ENCODE peak calls at places on chromosomes 11 and 22, in four cellular contexts. One of them, this sample, is unnamed.

GRCh38 chr22:46050916-46051614 is 74.1 kb upstream of the WNT7B start:
- DNase-seq in GM12878: no peak
- DNase-seq in H1: no peak
- DNase-seq in HepG2: no peak
- DNase-seq in this sample: no peak

GRCh38 chr11:66493124-66493523 is 12.9 kb downstream of the DPP3 start:
- DNase-seq in GM12878: no peak
- DNase-seq in H1: no peak
- DNase-seq in HepG2: no peak
- DNase-seq in this sample: no peak

GRCh38 chr22:43996981-43997265 is 27.2 kb upstream of the PARVB start:
- DNase-seq in GM12878: no peak
- DNase-seq in H1: peak
- DNase-seq in HepG2: no peak
- DNase-seq in this sample: no peak

GRCh38 chr11:64742940-64743590 is 877 bp downstream of the RASGRP2 start:
- DNase-seq in GM12878: no peak
- DNase-seq in H1: peak
- DNase-seq in HepG2: no peak
- DNase-seq in this sample: peak

GRCh38 chr11:70799386-70799785 is 401.1 kb downstream of the CTTN start:
- DNase-seq in GM12878: no peak
- DNase-seq in H1: no peak
- DNase-seq in HepG2: no peak
- DNase-seq in this sample: no peak

GRCh38 chr22:32819120-32819519 is 17.6 kb downstream of the TIMP3 start:
- DNase-seq in GM12878: no peak
- DNase-seq in H1: no peak
- DNase-seq in HepG2: no peak
- DNase-seq in this sample: no peak

GRCh38 chr11:66641834-66642233 is 3.3 kb downstream of the RBM4 start:
- DNase-seq in GM12878: no peak
- DNase-seq in H1: no peak
- DNase-seq in HepG2: no peak
- DNase-seq in this sample: no peak

GRCh38 chr22:44574057-44574456 is 76.0 kb upstream of the RTL6 start:
- DNase-seq in GM12878: no peak
- DNase-seq in H1: no peak
- DNase-seq in HepG2: no peak
- DNase-seq in this sample: no peak

GRCh38 chr11:114163231-114163631 is 103.7 kb downstream of the ZBTB16 start:
- DNase-seq in GM12878: no peak
- DNase-seq in H1: no peak
- DNase-seq in HepG2: no peak
- DNase-seq in this sample: no peak

GRCh38 chr11:28636033-28636432 is 527.8 kb downstream of the METTL15 start:
- DNase-seq in GM12878: no peak
- DNase-seq in H1: no peak
- DNase-seq in HepG2: no peak
- DNase-seq in this sample: no peak

GRCh38 chr22:50459443-50460140 is 15.2 kb downstream of the SBF1 start:
- DNase-seq in GM12878: no peak
- DNase-seq in H1: no peak
- DNase-seq in HepG2: no peak
- DNase-seq in this sample: no peak

GRCh38 chr11:13334068-13334785 is 56.6 kb downstream of the BMAL1 start:
- DNase-seq in GM12878: no peak
- DNase-seq in H1: no peak
- DNase-seq in HepG2: no peak
- DNase-seq in this sample: no peak

GRCh38 chr11:92751594-92751993 is 217.9 kb upstream of the MTNR1B start:
- DNase-seq in GM12878: no peak
- DNase-seq in H1: no peak
- DNase-seq in HepG2: no peak
- DNase-seq in this sample: no peak

GRCh38 chr11:66230978-66231377 is 37.5 kb upstream of the RAB1B start:
- DNase-seq in GM12878: no peak
- DNase-seq in H1: no peak
- DNase-seq in HepG2: no peak
- DNase-seq in this sample: no peak

GRCh38 chr11:36186340-36186739 is 102.9 kb downstream of the COMMD9 start:
- DNase-seq in GM12878: no peak
- DNase-seq in H1: no peak
- DNase-seq in HepG2: no peak
- DNase-seq in this sample: no peak

GRCh38 chr22:17007257-17007656 is 765 bp downstream of the GAB4 start:
- DNase-seq in GM12878: no peak
- DNase-seq in H1: peak
- DNase-seq in HepG2: no peak
- DNase-seq in this sample: no peak

GRCh38 chr11:12893787-12894672 is 115.1 kb upstream of the RASSF10 start:
- DNase-seq in GM12878: no peak
- DNase-seq in H1: peak
- DNase-seq in HepG2: peak
- DNase-seq in this sample: peak

GRCh38 chr22:24285245-24285644 is 14.6 kb downstream of the SPECC1L start:
- DNase-seq in GM12878: no peak
- DNase-seq in H1: no peak
- DNase-seq in HepG2: no peak
- DNase-seq in this sample: no peak

GRCh38 chr11:99015634-99016454 is 4.9 kb upstream of the CNTN5 start:
- DNase-seq in GM12878: peak
- DNase-seq in H1: no peak
- DNase-seq in HepG2: peak
- DNase-seq in this sample: peak

GRCh38 chr11:62125881-62126280 is 2.1 kb downstream of the INCENP start:
- DNase-seq in GM12878: no peak
- DNase-seq in H1: no peak
- DNase-seq in HepG2: no peak
- DNase-seq in this sample: no peak

GRCh38 chr11:12900496-12900895 is 108.6 kb upstream of the RASSF10 start:
- DNase-seq in GM12878: no peak
- DNase-seq in H1: no peak
- DNase-seq in HepG2: peak
- DNase-seq in this sample: no peak

GRCh38 chr11:64035581-64035980 is at the start of gene FLRT1:
- DNase-seq in GM12878: no peak
- DNase-seq in H1: no peak
- DNase-seq in HepG2: no peak
- DNase-seq in this sample: peak

GRCh38 chr11:96151501-96151900 is 191.5 kb downstream of the MAML2 start:
- DNase-seq in GM12878: no peak
- DNase-seq in H1: no peak
- DNase-seq in HepG2: no peak
- DNase-seq in this sample: no peak

DNA sequence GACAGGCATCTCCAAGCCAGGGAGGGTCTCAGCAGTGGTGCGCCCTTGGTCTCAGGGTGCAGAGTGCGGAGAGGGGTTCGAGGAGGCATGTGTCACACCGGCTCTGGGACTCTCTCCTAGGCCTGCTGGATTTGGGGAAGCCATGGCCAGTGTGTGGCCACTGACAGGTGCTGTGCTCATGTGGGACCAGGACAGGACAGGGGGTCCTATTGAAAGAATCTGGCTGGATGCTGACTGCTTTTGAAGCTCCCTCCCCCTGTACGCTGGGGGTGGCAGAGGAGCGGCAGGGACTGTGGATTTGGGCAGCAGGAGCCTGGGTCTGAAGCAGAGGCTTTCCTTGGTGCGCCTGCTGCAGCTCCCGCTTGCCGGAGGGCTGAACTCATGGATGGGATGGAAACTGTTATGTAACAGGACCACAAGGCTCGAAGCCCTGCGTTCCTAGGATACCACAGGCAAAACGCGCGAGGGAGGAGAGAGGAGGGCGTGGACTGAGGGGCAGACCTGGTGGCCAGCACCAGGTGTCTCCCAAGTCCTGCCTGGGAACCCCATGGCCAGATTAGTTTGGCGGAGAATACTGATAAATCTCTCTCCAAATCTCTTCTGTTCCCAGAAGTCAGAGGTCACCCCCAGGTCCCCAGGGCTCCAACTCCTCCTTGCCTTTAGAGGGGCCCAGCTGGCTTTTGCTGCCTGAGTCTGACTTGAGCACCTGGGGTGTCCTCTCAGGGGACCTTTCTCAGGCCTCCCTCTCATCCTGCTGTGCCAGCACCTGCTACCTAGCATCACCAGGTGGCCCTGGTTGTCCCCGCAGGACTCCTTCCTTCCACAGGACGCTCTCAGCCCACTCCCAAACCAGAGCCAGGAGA is 13.8 kb upstream of the TEF start:
- DNase-seq in GM12878: no peak
- DNase-seq in H1: no peak
- DNase-seq in HepG2: peak
- DNase-seq in this sample: no peak
- TF ChIP-seq TCF12 in GM12878: no peak
- TF ChIP-seq TCF12 in H1: no peak
- TF ChIP-seq TCF12 in HepG2: no peak
- TF ChIP-seq TCF12 in this sample: no peak

DNA sequence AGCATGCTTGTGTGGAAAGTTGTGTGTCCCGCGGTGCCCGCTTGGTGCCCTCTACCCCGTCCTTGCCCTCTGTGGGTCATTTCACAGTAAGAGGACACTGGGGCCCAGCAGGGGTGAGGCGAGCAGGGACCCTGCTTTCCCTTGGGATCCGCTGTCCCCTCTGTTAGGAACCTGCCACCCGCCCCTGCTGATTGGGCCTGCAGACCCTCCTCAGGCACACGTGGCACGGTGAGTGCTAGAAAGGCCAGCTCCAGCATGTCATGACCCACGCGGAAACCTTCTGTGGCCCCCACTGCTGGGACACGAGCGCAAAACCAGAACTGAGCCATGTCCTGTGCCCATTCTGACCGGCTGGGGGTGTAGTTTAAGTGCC is 353.1 kb downstream of the TBC1D22A start:
- DNase-seq in GM12878: no peak
- DNase-seq in H1: no peak
- DNase-seq in HepG2: no peak
- DNase-seq in this sample: no peak
- TF ChIP-seq TCF12 in GM12878: no peak
- TF ChIP-seq TCF12 in H1: no peak
- TF ChIP-seq TCF12 in HepG2: no peak
- TF ChIP-seq TCF12 in this sample: no peak

GRCh38 chr11:37264060-37264459 is 666.0 kb upstream of the RAG2 start:
- DNase-seq in GM12878: no peak
- DNase-seq in H1: no peak
- DNase-seq in HepG2: no peak
- DNase-seq in this sample: no peak

GRCh38 chr11:37259734-37260133 is 661.7 kb upstream of the RAG2 start:
- DNase-seq in GM12878: no peak
- DNase-seq in H1: no peak
- DNase-seq in HepG2: no peak
- DNase-seq in this sample: no peak

GRCh38 chr11:37264783-37265182 is 666.7 kb upstream of the RAG2 start:
- DNase-seq in GM12878: no peak
- DNase-seq in H1: no peak
- DNase-seq in HepG2: no peak
- DNase-seq in this sample: no peak
- TF ChIP-seq TCF12 in GM12878: no peak
- TF ChIP-seq TCF12 in H1: no peak
- TF ChIP-seq TCF12 in HepG2: no peak
- TF ChIP-seq TCF12 in this sample: no peak

GRCh38 chr11:85717360-85717927 is 31.4 kb upstream of the CCDC89 start:
- DNase-seq in GM12878: no peak
- DNase-seq in H1: no peak
- DNase-seq in HepG2: no peak
- DNase-seq in this sample: no peak
- TF ChIP-seq TCF12 in GM12878: no peak
- TF ChIP-seq TCF12 in H1: no peak
- TF ChIP-seq TCF12 in HepG2: no peak
- TF ChIP-seq TCF12 in this sample: no peak

DNA sequence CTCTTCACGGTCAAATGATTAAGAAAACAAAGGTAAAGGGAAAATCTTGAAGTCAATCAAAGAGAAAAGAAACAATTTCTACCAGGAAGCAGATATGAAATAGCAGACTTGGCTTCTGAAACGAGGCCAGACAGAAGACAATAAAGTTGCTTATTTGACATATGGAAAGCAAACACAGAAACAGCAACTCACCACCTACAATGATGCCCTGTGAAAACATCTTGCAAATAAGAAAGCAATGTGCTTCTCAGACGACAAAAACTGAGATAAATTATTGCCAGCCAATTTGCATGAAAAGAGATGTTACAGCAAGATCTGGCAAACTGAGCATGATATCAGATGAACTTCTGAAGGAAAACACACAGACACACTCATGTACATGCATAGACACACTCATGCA is 45.9 kb upstream of the CTSC start:
- DNase-seq in GM12878: no peak
- DNase-seq in H1: no peak
- DNase-seq in HepG2: no peak
- DNase-seq in this sample: no peak
- TF ChIP-seq TCF12 in GM12878: no peak
- TF ChIP-seq TCF12 in H1: no peak
- TF ChIP-seq TCF12 in HepG2: no peak
- TF ChIP-seq TCF12 in this sample: no peak

GRCh38 chr11:2867142-2867541 is 18.4 kb downstream of the CDKN1C start:
- DNase-seq in GM12878: no peak
- DNase-seq in H1: no peak
- DNase-seq in HepG2: no peak
- DNase-seq in this sample: no peak

GRCh38 chr11:2868604-2869526 is 16.7 kb downstream of the CDKN1C start:
- DNase-seq in GM12878: no peak
- DNase-seq in H1: no peak
- DNase-seq in HepG2: no peak
- DNase-seq in this sample: no peak

GRCh38 chr11:2866178-2866577 is 19.4 kb downstream of the CDKN1C start:
- DNase-seq in GM12878: no peak
- DNase-seq in H1: no peak
- DNase-seq in HepG2: no peak
- DNase-seq in this sample: no peak

GRCh38 chr11:2869561-2870427 is 15.8 kb downstream of the CDKN1C start:
- DNase-seq in GM12878: no peak
- DNase-seq in H1: no peak
- DNase-seq in HepG2: no peak
- DNase-seq in this sample: no peak

DNA sequence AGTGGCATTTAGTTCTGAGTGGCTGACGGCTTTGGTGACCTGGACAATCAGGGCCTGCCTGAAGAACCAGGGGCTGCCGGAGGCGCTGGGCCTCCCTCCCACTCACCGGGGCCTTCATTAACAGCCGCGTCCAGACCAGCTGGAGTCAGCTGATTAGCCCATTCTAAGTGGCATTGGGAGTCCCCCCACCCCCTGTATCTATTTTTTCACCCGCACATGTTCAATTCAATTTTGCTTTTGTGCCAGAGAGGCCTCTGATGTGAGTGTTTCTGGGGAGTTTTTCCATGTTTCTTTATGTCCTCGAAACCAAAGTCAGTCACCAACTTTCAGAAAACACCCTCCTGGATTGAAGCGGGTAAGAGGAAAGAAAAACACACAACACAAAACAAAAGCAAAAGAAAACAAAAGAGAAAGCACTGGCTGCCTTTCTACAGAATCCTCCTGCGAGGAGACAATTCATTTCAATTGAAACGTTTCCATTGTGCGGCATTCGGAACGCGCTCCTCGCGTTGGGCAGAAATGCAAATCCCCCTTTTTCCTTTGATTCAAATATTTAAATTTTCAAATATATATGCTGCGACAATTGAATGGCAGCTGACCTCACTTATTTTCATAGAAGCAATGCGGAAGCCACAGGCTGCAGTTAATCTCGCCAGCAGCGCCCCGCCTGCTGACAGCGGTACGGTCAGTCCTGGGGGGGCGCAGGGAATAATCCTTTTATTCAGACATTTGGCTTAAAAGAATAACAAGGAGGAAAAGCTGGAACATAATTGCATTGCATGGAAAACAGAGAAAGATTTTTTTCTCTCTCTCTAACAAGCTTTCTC is 17.6 kb downstream of the CDKN1C start:
- DNase-seq in GM12878: no peak
- DNase-seq in H1: no peak
- DNase-seq in HepG2: no peak
- DNase-seq in this sample: no peak
- TF ChIP-seq TCF12 in GM12878: no peak
- TF ChIP-seq TCF12 in H1: no peak
- TF ChIP-seq TCF12 in HepG2: no peak
- TF ChIP-seq TCF12 in this sample: no peak